ENCODE peak calls at places on chromosomes 12 and 14, in five cellular contexts. O, N, D, T and V are unnamed samples.

GRCh38 chr12:100268835-100269564 is 2.0 kb downstream of the SCYL2 start:
- DNase-seq in D (no peak), O (no peak), N (no peak), T (no peak), V (peak; percentile 14)

GRCh38 chr12:13561923-13562322 is 365.4 kb downstream of the EMP1 start:
- DNase-seq in D (no peak), O (no peak), T (no peak), N (no peak), V (no peak)

GRCh38 chr12:12726543-12727093 is 9.4 kb downstream of the CDKN1B start:
- DNase-seq in O (no peak), N (no peak), T (no peak), D (peak; percentile 45), V (peak; percentile 69)

GRCh38 chr12:98592825-98593322 is 612 bp upstream of the SLC25A3 start:
- DNase-seq in N (no peak), O (no peak), T (no peak), D (peak; percentile 37), V (no peak)

GRCh38 chr14:36162267-36162666 is 14.3 kb downstream of the PTCSC3 start:
- DNase-seq in T (no peak), D (no peak), O (no peak), N (no peak), V (no peak)

GRCh38 chr12:96237035-96237434 is 42.9 kb downstream of the ELK3 start:
- DNase-seq in D (no peak), O (no peak), T (no peak), N (no peak), V (no peak)

GRCh38 chr12:8722286-8722685 is 24.5 kb downstream of the RIMKLB start:
- DNase-seq in D (no peak), N (no peak), O (no peak), T (peak; percentile 4), V (no peak)

GRCh38 chr12:26017484-26018211 is 59.2 kb downstream of the RASSF8 start:
- DNase-seq in O (peak; percentile 46), N (no peak), T (peak; percentile 85), D (peak; percentile 37), V (peak; percentile 33)

GRCh38 chr12:44837114-44837800 is 38.9 kb downstream of the NELL2 start:
- DNase-seq in D (no peak), O (no peak), T (no peak), N (no peak), V (no peak)

GRCh38 chr14:104003616-104004015 is 61.3 kb upstream of the RD3L start:
- DNase-seq in T (no peak), N (no peak), D (no peak), O (no peak), V (no peak)

GRCh38 chr12:76455582-76456345 is 103.8 kb downstream of the OSBPL8 start:
- DNase-seq in D (peak; percentile 53), N (peak; percentile 22), T (peak; percentile 60), O (no peak), V (peak; percentile 97)

GRCh38 chr14:62428429-62429203 is 616.6 kb downstream of the KCNH5 start:
- DNase-seq in D (no peak), N (no peak), T (no peak), O (no peak), V (peak; percentile 84)

GRCh38 chr12:72564120-72564519 is 291.9 kb downstream of the TRHDE start:
- DNase-seq in O (no peak), N (no peak), T (no peak), D (no peak), V (no peak)

GRCh38 chr14:64577211-64577610 is 27.4 kb downstream of the PPP1R36 start:
- DNase-seq in T (no peak), N (no peak), O (no peak), D (no peak), V (no peak)

GRCh38 chr12:107788281-107788680 is 13.8 kb downstream of the ASCL4 start:
- DNase-seq in T (no peak), N (no peak), O (no peak), D (no peak), V (no peak)

GRCh38 chr14:70660967-70661871 is 19.5 kb downstream of the TTC9 start:
- DNase-seq in O (no peak), T (no peak), D (no peak), N (peak; percentile 47), V (no peak)

GRCh38 chr14:101072531-101072930 is 169.0 kb upstream of the RTL1 start:
- DNase-seq in T (no peak), D (no peak), N (no peak), O (peak; percentile 29), V (no peak)

GRCh38 chr12:10243803-10244520 is 31.3 kb downstream of the GABARAPL1 start:
- DNase-seq in N (no peak), O (no peak), T (no peak), D (peak; percentile 89), V (no peak)

GRCh38 chr12:85041395-85041794 is 5.2 kb downstream of the LRRIQ1 start:
- DNase-seq in N (no peak), D (no peak), T (no peak), O (no peak), V (no peak)

GRCh38 chr12:39587247-39587646 is 32.4 kb downstream of the ABCD2 start:
- DNase-seq in O (no peak), N (no peak), D (peak; percentile 43), T (no peak), V (peak; percentile 16)

GRCh38 chr12:5807538-5808219 is 137.4 kb downstream of the ANO2 start:
- DNase-seq in N (no peak), T (no peak), O (no peak), D (no peak), V (no peak)

GRCh38 chr12:78392918-78393317 is 471.7 kb upstream of the SYT1 start:
- DNase-seq in O (no peak), T (no peak), D (no peak), N (no peak), V (no peak)

DNA sequence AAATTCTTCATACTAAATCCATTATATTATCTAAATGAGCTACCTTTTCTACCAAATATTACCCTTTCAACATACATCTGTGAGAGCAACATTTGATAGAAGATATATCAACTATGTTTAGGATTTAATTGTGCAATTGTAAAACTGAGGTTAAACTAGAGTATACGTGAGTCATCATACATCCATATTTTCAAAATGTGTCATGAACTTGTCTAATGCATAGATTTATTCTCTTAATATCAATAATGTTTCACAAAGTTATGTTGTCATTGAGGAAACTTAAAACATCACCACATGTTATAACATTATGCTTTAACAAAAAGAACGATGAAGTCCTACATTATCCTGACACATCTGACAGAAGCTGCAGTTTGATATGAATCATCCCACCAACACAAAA is 645.5 kb upstream of the NOVA1 start:
- DNase-seq in D (no peak), O (no peak), T (no peak), N (no peak), V (peak; percentile 33)
- H3K4me3 ChIP-seq in D (no peak overlapping the region), O (no peak overlapping the region), T (no peak overlapping the region), N (no peak overlapping the region), V (no peak overlapping the region)

DNA sequence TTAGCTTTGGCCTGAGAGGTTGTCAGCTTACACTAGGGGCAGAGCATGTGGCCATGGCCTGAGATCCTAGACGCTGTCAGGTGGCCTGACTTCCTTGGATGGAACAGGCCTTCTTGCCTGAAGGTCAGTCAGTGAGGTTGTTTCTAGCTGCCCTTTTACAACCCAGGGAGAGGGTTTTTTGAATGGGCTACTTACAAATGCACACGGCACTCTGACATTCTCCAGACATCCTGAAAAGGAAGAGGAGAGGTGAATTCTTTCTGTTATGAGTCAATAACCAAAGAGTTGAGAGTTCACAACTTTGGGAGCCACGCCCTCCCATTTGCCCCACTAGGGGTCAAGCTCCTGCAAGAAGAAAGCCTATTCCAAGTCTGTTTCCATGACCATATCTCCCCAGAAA is 7.8 kb downstream of the KRT76 start:
- DNase-seq in T (no peak), N (no peak), O (no peak), D (no peak), V (peak; percentile 2)
- H3K4me3 ChIP-seq in T (no peak overlapping the region), N (no peak overlapping the region), O (no peak overlapping the region), D (no peak overlapping the region), V (no peak overlapping the region)

GRCh38 chr12:55978393-55978792 is 4.5 kb downstream of the RAB5B start:
- DNase-seq in D (no peak), T (no peak), N (no peak), O (no peak), V (no peak)
- H3K4me3 ChIP-seq in D (no peak overlapping the region), T (no peak overlapping the region), N (no peak overlapping the region), O (no peak overlapping the region), V (no peak overlapping the region)

GRCh38 chr14:102897299-102898027 is 25.0 kb upstream of the AMN start:
- DNase-seq in N (no peak), D (no peak), T (no peak), O (no peak), V (no peak)
- H3K4me3 ChIP-seq in N (no peak overlapping the region), D (no peak overlapping the region), T (no peak overlapping the region), O (no peak overlapping the region), V (no peak overlapping the region)

DNA sequence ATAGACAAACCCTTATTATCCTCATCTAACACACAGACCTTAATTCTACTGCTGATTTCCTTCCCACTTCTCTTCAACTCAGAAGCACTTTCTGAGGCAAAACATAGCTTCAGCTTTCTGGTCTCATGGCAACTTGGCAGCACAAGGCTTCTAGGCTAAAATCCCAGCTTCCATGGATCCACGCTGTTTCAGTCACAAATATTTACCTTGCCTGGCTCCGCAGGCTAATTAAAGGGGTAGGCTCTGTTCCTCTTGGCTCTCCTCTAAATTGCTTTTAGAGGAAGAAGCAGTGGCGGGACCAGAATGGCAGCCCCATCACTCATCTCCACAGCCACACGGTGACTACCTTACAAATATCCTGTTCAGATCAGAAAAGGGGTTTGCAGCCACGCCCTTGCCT is 221.6 kb upstream of the NUDT4 start:
- DNase-seq in T (no peak), D (no peak), O (peak; percentile 66), N (peak; percentile 34), V (no peak)
- H3K4me3 ChIP-seq in T (no peak overlapping the region), D (no peak overlapping the region), O (no peak overlapping the region), N (no peak overlapping the region), V (no peak overlapping the region)

DNA sequence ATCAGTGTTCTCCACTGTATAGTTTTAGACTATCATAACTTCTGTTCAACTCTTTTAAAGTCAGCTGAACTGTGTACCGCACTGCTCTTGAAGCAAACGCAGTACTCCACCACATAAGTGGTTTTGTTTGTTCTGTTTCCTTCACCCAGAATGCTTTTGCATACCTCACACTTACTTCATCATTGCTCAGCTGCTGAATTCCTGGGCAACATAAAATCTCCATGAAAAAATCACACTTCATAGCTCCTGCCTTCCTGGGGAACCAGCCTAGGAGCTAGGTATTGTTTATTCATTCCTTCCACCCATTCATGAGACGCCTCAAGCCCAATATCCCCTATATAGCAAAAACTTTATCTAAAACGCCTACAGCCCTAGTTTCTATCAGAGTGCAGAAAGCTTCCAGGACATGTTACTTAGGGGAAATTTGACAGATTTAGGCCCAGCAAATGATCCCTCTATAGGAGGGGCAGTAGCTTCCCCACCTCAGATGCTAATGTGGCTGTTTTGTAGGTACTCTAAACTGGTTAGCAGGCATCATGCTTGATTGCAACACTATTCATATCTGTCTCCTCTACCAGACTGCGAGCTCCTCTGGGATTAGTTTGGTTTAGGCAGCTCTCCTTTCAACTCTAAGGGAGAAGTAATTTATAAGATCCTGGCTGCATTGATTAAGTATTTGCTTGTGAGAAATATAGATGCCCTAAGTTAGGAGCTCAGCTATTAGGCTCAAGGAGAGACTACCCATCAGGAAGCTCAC is 44.5 kb downstream of the LRRC9 start:
- DNase-seq in T (no peak), D (no peak), N (no peak), O (no peak), V (peak; percentile 20)
- H3K4me3 ChIP-seq in T (no peak overlapping the region), D (no peak overlapping the region), N (no peak overlapping the region), O (no peak overlapping the region), V (no peak overlapping the region)